ENCODE peak calls at places on chromosomes 6 and 20, in five cellular contexts. H, O, F, S and C are unnamed samples.

GRCh38 chr6:75611702-75612375 is 10.2 kb downstream of the SENP6 start:
- DNase-seq in H (no peak), O (no peak), F (peak; percentile 26), S (no peak), C (peak; percentile 4)

GRCh38 chr6:139605350-139605749 is 230.9 kb upstream of the CITED2 start:
- DNase-seq in H (peak; percentile 96), O (peak; percentile 58), F (peak; percentile 91), S (no peak), C (peak; percentile 48)

GRCh38 chr6:154986787-154987235 is 8.3 kb upstream of the TIAM2 start:
- DNase-seq in H (no peak), O (peak; percentile 2), F (peak; percentile 58), S (no peak), C (no peak)

GRCh38 chr6:113447088-113447831 is 409.9 kb upstream of the MARCKS start:
- DNase-seq in H (peak; percentile 92), O (peak; percentile 75), F (peak; percentile 95), S (no peak), C (peak; percentile 90)

GRCh38 chr20:33791959-33792597 is 19.1 kb upstream of the CHMP4B start:
- DNase-seq in H (peak; percentile 44), O (peak; percentile 62), F (peak; percentile 31), S (peak; percentile 59), C (no peak)

GRCh38 chr20:59159091-59159821 is 4.4 kb upstream of the ZNF831 start:
- DNase-seq in H (no peak), O (peak; percentile 15), F (no peak), S (no peak), C (no peak)

GRCh38 chr6:163756079-163756478 is 341.6 kb downstream of the QKI start:
- DNase-seq in H (peak; percentile 9), O (no peak), F (no peak), S (peak; percentile 93), C (no peak)

GRCh38 chr6:43980004-43980795 is 147.1 kb downstream of the MRPL14 start:
- DNase-seq in H (no peak), O (no peak), F (no peak), S (no peak), C (no peak)

GRCh38 chr20:25984933-25985332 is 288.3 kb upstream of the ZNF337 start:
- DNase-seq in H (peak; percentile 31), O (no peak), F (no peak), S (no peak), C (no peak)

GRCh38 chr20:63071541-63072181 is 64.9 kb upstream of the BHLHE23 start:
- DNase-seq in H (peak; percentile 11), O (peak; percentile 63), F (peak; percentile 41), S (no peak), C (peak; percentile 35)

GRCh38 chr6:72944660-72945059 is 280.6 kb downstream of the KHDC1L start:
- DNase-seq in H (no peak), O (no peak), F (no peak), S (no peak), C (no peak)

GRCh38 chr20:53708129-53708968 is 114.7 kb upstream of the ZNF217 start:
- DNase-seq in H (peak; percentile 53), O (peak; percentile 96), F (peak; percentile 91), S (peak; percentile 38), C (peak; percentile 15)

GRCh38 chr20:44900231-44900854 is 9.5 kb upstream of the PABPC1L start:
- DNase-seq in H (no peak), O (no peak), F (no peak), S (no peak), C (no peak)

GRCh38 chr6:36028887-36029324 is 1.3 kb downstream of the MAPK14 start:
- DNase-seq in H (peak; percentile 80), O (peak; percentile 77), F (peak; percentile 80), S (peak; percentile 78), C (peak; percentile 75)

GRCh38 chr6:35295036-35295435 is 2.6 kb upstream of the DEF6 start:
- DNase-seq in H (no peak), O (no peak), F (no peak), S (no peak), C (no peak)

GRCh38 chr6:52457096-52457495 is 37.0 kb downstream of the EFHC1 start:
- DNase-seq in H (no peak), O (no peak), F (no peak), S (no peak), C (peak; percentile 21)

GRCh38 chr20:53961527-53961926 is 108.9 kb downstream of the BCAS1 start:
- DNase-seq in H (no peak), O (no peak), F (no peak), S (no peak), C (no peak)

GRCh38 chr6:5287205-5287965 is 26.1 kb downstream of the FARS2 start:
- DNase-seq in H (peak; percentile 69), O (peak; percentile 61), F (peak; percentile 57), S (no peak), C (peak; percentile 86)

GRCh38 chr6:37696220-37696840 is 1.4 kb downstream of the MDGA1 start:
- DNase-seq in H (peak; percentile 42), O (peak; percentile 41), F (peak; percentile 42), S (no peak), C (peak; percentile 33)

GRCh38 chr6:111589366-111589765 is 16.3 kb downstream of the TRAF3IP2 start:
- DNase-seq in H (peak; percentile 96), O (peak; percentile 89), F (peak; percentile 94), S (no peak), C (peak; percentile 90)

GRCh38 chr20:49631074-49631716 is 63.3 kb upstream of the PTGIS start:
- DNase-seq in H (peak; percentile 42), O (no peak), F (peak; percentile 25), S (peak; percentile 26), C (no peak)
- H3K27ac ChIP-seq in H (no peak overlapping the region), O (no peak overlapping the region), F (no peak overlapping the region), S (peak overlapping the region; percentile 91), C (no peak overlapping the region)

GRCh38 chr6:41684311-41685182 is 46.3 kb downstream of the MDFI start:
- DNase-seq in H (no peak), O (no peak), F (no peak), S (no peak), C (no peak)

GRCh38 chr6:41682056-41682477 is 43.8 kb downstream of the MDFI start:
- DNase-seq in H (peak; percentile 86), O (peak; percentile 90), F (peak; percentile 75), S (peak; percentile 78), C (peak; percentile 78)

GRCh38 chr6:41683460-41684310 is 45.4 kb downstream of the MDFI start:
- DNase-seq in H (peak; percentile 70), O (peak; percentile 71), F (peak; percentile 32), S (peak; percentile 81), C (peak; percentile 39)

GRCh38 chr6:41682966-41683459 is 44.7 kb downstream of the MDFI start:
- DNase-seq in H (peak; percentile 11), O (no peak), F (no peak), S (no peak), C (no peak)

GRCh38 chr6:41682497-41682961 is 44.3 kb downstream of the MDFI start:
- DNase-seq in H (no peak), O (no peak), F (no peak), S (no peak), C (no peak)
- H3K4me2 ChIP-seq in H (no peak overlapping the region), O (no peak overlapping the region), F (no peak overlapping the region), S (no peak overlapping the region), C (no peak overlapping the region)

GRCh38 chr20:16919841-16920240 is 171.7 kb downstream of the OTOR start:
- DNase-seq in H (no peak), O (no peak), F (no peak), S (no peak), C (no peak)
- H3K27ac ChIP-seq in H (no peak overlapping the region), O (no peak overlapping the region), F (no peak overlapping the region), S (no peak overlapping the region), C (no peak overlapping the region)

GRCh38 chr20:62027698-62028321 is 37.9 kb downstream of the TAF4 start:
- DNase-seq in H (no peak), O (no peak), F (no peak), S (no peak), C (no peak)

GRCh38 chr20:62026564-62026856 is 39.2 kb downstream of the TAF4 start:
- DNase-seq in H (no peak), O (no peak), F (no peak), S (no peak), C (no peak)

GRCh38 chr20:62027116-62027515 is 38.6 kb downstream of the TAF4 start:
- DNase-seq in H (no peak), O (no peak), F (peak; percentile 23), S (no peak), C (no peak)

GRCh38 chr20:62025394-62025793 is 40.3 kb downstream of the TAF4 start:
- DNase-seq in H (no peak), O (no peak), F (no peak), S (no peak), C (no peak)

GRCh38 chr20:62025832-62026563 is 39.7 kb downstream of the TAF4 start:
- DNase-seq in H (peak; percentile 82), O (no peak), F (peak; percentile 20), S (no peak), C (no peak)
- H3K4me2 ChIP-seq in H (no peak overlapping the region), O (no peak overlapping the region), F (peak overlapping the region; percentile 23), S (no peak overlapping the region), C (no peak overlapping the region)

GRCh38 chr6:165963750-165964149 is 203.9 kb downstream of the TBXT start:
- DNase-seq in H (no peak), O (no peak), F (no peak), S (no peak), C (no peak)

GRCh38 chr6:165961236-165961751 is 206.4 kb downstream of the TBXT start:
- DNase-seq in H (no peak), O (no peak), F (no peak), S (no peak), C (no peak)

GRCh38 chr6:165959627-165960026 is 208.0 kb downstream of the TBXT start:
- DNase-seq in H (no peak), O (no peak), F (no peak), S (no peak), C (no peak)

GRCh38 chr6:165960692-165961091 is 207.0 kb downstream of the TBXT start:
- DNase-seq in H (no peak), O (no peak), F (no peak), S (no peak), C (no peak)

GRCh38 chr6:165962361-165962760 is 205.3 kb downstream of the TBXT start:
- DNase-seq in H (no peak), O (no peak), F (no peak), S (no peak), C (no peak)
- H3K27ac ChIP-seq in H (no peak overlapping the region), O (no peak overlapping the region), F (no peak overlapping the region), S (no peak overlapping the region), C (no peak overlapping the region)